ENCODE peak calls at places on chromosomes 2 and 18, in eight cellular contexts. S is AG04450; E is stimulated activated CD4-positive, alpha-beta T cell treated with anti-CD3 and anti-CD28 coated beads, Interleukin-4, amount 100 ng/mL, for 4 hours; D is choroid plexus epithelial cell; F is activated T-helper 1 cell treated with Interleukin-2 at 50 U/mL for 16 hours; V is IMR-90; M is NCI-H510A treated with DMSO at 0.1 percent for 48 hours; B is A549. Y is an unnamed sample.

GRCh38 chr2:239803764-239804111 is 221.4 kb downstream of the NDUFA10 start:
- DNase-seq in S (no peak), E (no peak), D (no peak), F (no peak), V (no peak), M (no peak), B (no peak), Y (no peak)

GRCh38 chr2:188623995-188624643 is 332.4 kb downstream of the GULP1 start:
- DNase-seq in S (no peak), E (no peak), D (peak), F (no peak), V (peak), M (peak), B (no peak), Y (no peak)

GRCh38 chr2:151973013-151973900 is 125.6 kb downstream of the CACNB4 start:
- DNase-seq in S (no peak), E (no peak), D (no peak), F (no peak), V (no peak), M (peak), B (no peak), Y (no peak)

GRCh38 chr2:170013802-170014551 is 164.0 kb upstream of the MYO3B start:
- DNase-seq in S (no peak), E (no peak), D (peak), F (no peak), V (peak), M (no peak), B (no peak), Y (no peak)

GRCh38 chr2:88059979-88060906 is 4.7 kb upstream of the KRCC1 start:
- DNase-seq in S (no peak), E (peak), D (peak), F (no peak), V (peak), M (peak), B (peak), Y (peak)

GRCh38 chr2:74516070-74516633 is 1.9 kb downstream of the TLX2 start:
- DNase-seq in S (no peak), E (peak), D (no peak), F (peak), V (peak), M (peak), B (no peak), Y (peak)

GRCh38 chr2:114546511-114546910 is 104.1 kb downstream of the DPP10 start:
- DNase-seq in S (no peak), E (no peak), D (no peak), F (no peak), V (no peak), M (no peak), B (no peak), Y (no peak)

GRCh38 chr18:79512461-79513380 is 117.0 kb downstream of the NFATC1 start:
- DNase-seq in S (no peak), E (no peak), D (no peak), F (no peak), V (no peak), M (no peak), B (no peak), Y (no peak)

GRCh38 chr2:34241905-34242740 is 643.0 kb upstream of the FAM98A start:
- DNase-seq in S (no peak), E (no peak), D (no peak), F (no peak), V (no peak), M (no peak), B (no peak), Y (no peak)

GRCh38 chr2:47074691-47075090 is 80.4 kb downstream of the STPG4 start:
- DNase-seq in S (no peak), E (no peak), D (no peak), F (no peak), V (no peak), M (no peak), B (no peak), Y (no peak)

GRCh38 chr2:106782658-106783057 is 103.3 kb downstream of the ST6GAL2 start:
- DNase-seq in S (no peak), E (no peak), D (no peak), F (no peak), V (no peak), M (no peak), B (no peak), Y (no peak)

GRCh38 chr2:62307469-62308389 is 111.8 kb downstream of the B3GNT2 start:
- DNase-seq in S (no peak), E (no peak), D (no peak), F (no peak), V (no peak), M (peak), B (no peak), Y (no peak)

GRCh38 chr2:27572998-27573429 is 9.8 kb upstream of the ZNF512 start:
- DNase-seq in S (no peak), E (no peak), D (no peak), F (no peak), V (no peak), M (no peak), B (no peak), Y (no peak)

Y was measured in D721Med.